ENCODE peak calls at places on chromosomes 5 and 9, in eight cellular contexts. R, G, Y, N, C, U, S and A are unnamed samples.

GRCh38 chr5:58366461-58366860 is 93.4 kb downstream of the PLK2 start:
- DNase-seq in N (no peak), S (no peak), U (no peak), G (no peak), C (no peak), Y (no peak), R (peak; percentile 5), A (no peak)

GRCh38 chr9:34636791-34637355 is 714 bp downstream of the SIGMAR1 start:
- DNase-seq in U (no peak), Y (peak; percentile 27), S (no peak), G (no peak), R (no peak), N (peak; percentile 25), C (no peak), A (no peak)

GRCh38 chr5:171315386-171315891 is 6.4 kb downstream of the TLX3 start:
- DNase-seq in U (no peak), C (no peak), R (no peak), G (no peak), Y (no peak), S (no peak), N (no peak), A (no peak)

GRCh38 chr9:89489548-89490527 is 8.1 kb downstream of the SEMA4D start:
- DNase-seq in C (no peak), N (no peak), R (no peak), G (no peak), U (no peak), S (no peak), Y (peak; percentile 94), A (no peak)

GRCh38 chr9:21747171-21747570 is 55.3 kb upstream of the MTAP start:
- DNase-seq in G (no peak), R (peak; percentile 39), N (no peak), C (no peak), S (peak; percentile 19), U (peak; percentile 34), Y (no peak), A (no peak)

GRCh38 chr9:76658510-76659231 is 105.6 kb upstream of the PCA3 start:
- DNase-seq in C (no peak), G (no peak), R (peak; percentile 82), S (peak; percentile 54), N (no peak), U (peak; percentile 37), Y (peak; percentile 65), A (no peak)

GRCh38 chr5:161288071-161288470 is 258.5 kb downstream of the GABRB2 start:
- DNase-seq in Y (no peak), R (no peak), C (no peak), U (no peak), N (no peak), S (no peak), G (no peak), A (no peak)

GRCh38 chr5:156971415-156971814 is 8.4 kb upstream of the TIMD4 start:
- DNase-seq in S (no peak), R (no peak), C (no peak), G (no peak), N (no peak), U (no peak), Y (peak; percentile 10), A (no peak)

GRCh38 chr9:16727452-16728127 is 142.9 kb downstream of the BNC2 start:
- DNase-seq in U (no peak), S (no peak), Y (no peak), R (peak; percentile 57), C (no peak), N (peak; percentile 37), G (no peak), A (no peak)

GRCh38 chr9:30800421-30800820 is 1584.0 kb upstream of the ACO1 start:
- DNase-seq in U (no peak), N (no peak), S (no peak), G (no peak), Y (no peak), R (no peak), C (no peak), A (no peak)

GRCh38 chr9:130138791-130139190 is 33.4 kb upstream of the NCS1 start:
- DNase-seq in Y (no peak), R (peak; percentile 98), G (no peak), S (peak; percentile 72), N (no peak), U (no peak), C (no peak), A (no peak)

GRCh38 chr9:115264333-115264732 is 146.4 kb upstream of the TNC start:
- DNase-seq in N (no peak), U (no peak), G (no peak), S (no peak), R (no peak), C (no peak), Y (no peak), A (no peak)

GRCh38 chr5:110062246-110062645 is 372.5 kb downstream of the MAN2A1 start:
- DNase-seq in U (no peak), R (no peak), G (no peak), Y (no peak), N (no peak), S (no peak), C (no peak), A (no peak)

GRCh38 chr9:70220216-70220615 is 38.6 kb upstream of the SMC5 start:
- DNase-seq in G (no peak), N (no peak), Y (no peak), C (no peak), U (no peak), R (no peak), S (no peak), A (no peak)

GRCh38 chr5:176529824-176530195 is 7.4 kb downstream of the RNF44 start:
- DNase-seq in C (no peak), U (no peak), G (no peak), Y (peak; percentile 92), R (no peak), S (no peak), N (peak; percentile 69), A (no peak)

GRCh38 chr5:63247651-63248050 is 669.0 kb downstream of the LRRC70 start:
- DNase-seq in N (no peak), U (no peak), G (no peak), Y (no peak), C (no peak), S (no peak), R (no peak), A (no peak)

GRCh38 chr9:135413461-135413860 is 66.1 kb upstream of the PPP1R26 start:
- DNase-seq in Y (no peak), C (no peak), U (no peak), R (no peak), S (no peak), N (no peak), G (no peak), A (no peak)

GRCh38 chr9:121367651-121368510 is 2.2 kb downstream of the STOM start:
- DNase-seq in R (no peak), U (peak; percentile 20), C (no peak), G (no peak), Y (no peak), N (no peak), S (no peak), A (no peak)